ENCODE peak calls at places on chromosome 18, in five cellular contexts. E, P, Q, B and X are unnamed samples.

GRCh38 chr18:57640749-57641148 is 19.1 kb upstream of the NARS1 start:
- DNase-seq in E (no peak), B (no peak), Q (no peak), P (no peak), X (no peak)

GRCh38 chr18:28284132-28284531 is 107.2 kb upstream of the CDH2 start:
- DNase-seq in P (no peak), Q (no peak), B (peak; percentile 66), E (no peak), X (no peak)

GRCh38 chr18:41391616-41392610 is 563.1 kb upstream of the PIK3C3 start:
- DNase-seq in E (peak; percentile 85), Q (no peak), P (no peak), B (peak; percentile 60), X (peak; percentile 48)

GRCh38 chr18:43034683-43035500 is 80.6 kb downstream of the RIT2 start:
- DNase-seq in P (no peak), E (no peak), Q (no peak), B (no peak), X (no peak)

GRCh38 chr18:28791101-28791500 is 614.2 kb upstream of the CDH2 start:
- DNase-seq in P (no peak), B (no peak), E (no peak), Q (no peak), X (no peak)

GRCh38 chr18:36297419-36298112 is at the start of gene FHOD3:
- DNase-seq in P (no peak), Q (no peak), B (peak; percentile 41), E (peak; percentile 94), X (peak; percentile 59)

GRCh38 chr18:67672142-67672541 is 155.6 kb upstream of the DSEL start:
- DNase-seq in E (no peak), P (no peak), Q (no peak), B (peak; percentile 8), X (no peak)

GRCh38 chr18:1412660-1413659 is 508.3 kb downstream of the ADCYAP1 start:
- DNase-seq in B (no peak), E (no peak), P (no peak), Q (no peak), X (no peak)

GRCh38 chr18:2223859-2224258 is 347.4 kb downstream of the METTL4 start:
- DNase-seq in B (peak; percentile 34), Q (no peak), E (peak; percentile 51), P (no peak), X (no peak)

GRCh38 chr18:3511980-3512379 is 62.0 kb downstream of the TGIF1 start:
- DNase-seq in Q (no peak), E (no peak), P (no peak), B (peak; percentile 67), X (no peak)

GRCh38 chr18:8448091-8448490 is 161.1 kb upstream of the RAB12 start:
- DNase-seq in Q (no peak), P (no peak), B (no peak), E (no peak), X (no peak)

GRCh38 chr18:395481-396250 is 104.8 kb downstream of the COLEC12 start:
- DNase-seq in Q (no peak), P (peak; percentile 70), E (no peak), B (peak; percentile 89), X (no peak)

GRCh38 chr18:21740474-21740723 is 193 bp upstream of the MIB1 start:
- DNase-seq in P (no peak), E (no peak), B (peak; percentile 87), Q (no peak), X (peak; percentile 99)

GRCh38 chr18:25055076-25055475 is 296.9 kb downstream of the ZNF521 start:
- DNase-seq in E (no peak), Q (no peak), B (peak; percentile 34), P (no peak), X (no peak)

GRCh38 chr18:22174341-22175148 is 5.2 kb downstream of the GATA6 start:
- DNase-seq in B (no peak), E (peak; percentile 41), P (no peak), Q (no peak), X (no peak)

GRCh38 chr18:52667388-52667787 is 327.4 kb downstream of the DCC start:
- DNase-seq in E (peak; percentile 21), P (no peak), Q (no peak), B (no peak), X (no peak)

GRCh38 chr18:65934874-65935273 is 184.1 kb downstream of the CDH7 start:
- DNase-seq in B (no peak), Q (no peak), P (no peak), E (no peak), X (no peak)

DNA sequence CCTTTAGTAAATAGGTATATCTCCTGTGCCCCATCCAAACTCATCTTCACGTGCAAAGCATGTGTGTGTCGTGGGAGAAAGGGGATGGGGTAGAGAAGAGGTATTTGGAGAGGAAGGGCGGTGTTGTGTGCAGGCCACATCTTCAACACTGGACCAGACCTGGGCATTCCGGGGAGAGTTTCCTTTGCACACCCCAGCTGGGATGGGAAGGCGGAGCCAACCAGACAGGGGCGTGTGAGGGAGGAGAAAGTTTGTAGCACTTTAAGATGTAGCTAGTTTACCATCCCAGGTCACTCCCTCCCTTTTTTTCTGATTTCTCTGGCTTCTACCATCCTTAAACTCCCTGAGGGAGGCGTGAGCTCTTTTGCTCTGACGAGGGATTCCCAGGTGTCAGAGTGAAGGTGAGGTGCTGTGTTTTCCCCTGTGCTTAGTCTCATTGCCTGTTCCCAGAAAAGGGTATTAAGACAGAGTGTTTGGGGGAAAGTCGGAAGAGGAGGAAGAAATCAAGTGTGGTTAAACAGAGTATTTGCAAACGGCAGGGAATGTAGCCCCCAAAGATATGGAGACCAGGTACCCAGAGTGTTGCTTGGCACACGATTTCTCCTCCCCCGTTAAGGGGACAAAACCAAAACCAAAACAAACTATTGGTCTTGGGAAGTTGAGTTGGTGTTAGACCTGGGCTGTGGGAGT is 1.6 kb downstream of the SETBP1 start:
- DNase-seq in Q (no peak), B (no peak), E (peak; percentile 61), P (no peak), X (no peak)
- H3K27ac ChIP-seq in Q (peak overlapping the region; percentile 78), B (no peak overlapping the region), E (no peak overlapping the region), P (peak overlapping the region; percentile 98), X (no peak overlapping the region)

DNA sequence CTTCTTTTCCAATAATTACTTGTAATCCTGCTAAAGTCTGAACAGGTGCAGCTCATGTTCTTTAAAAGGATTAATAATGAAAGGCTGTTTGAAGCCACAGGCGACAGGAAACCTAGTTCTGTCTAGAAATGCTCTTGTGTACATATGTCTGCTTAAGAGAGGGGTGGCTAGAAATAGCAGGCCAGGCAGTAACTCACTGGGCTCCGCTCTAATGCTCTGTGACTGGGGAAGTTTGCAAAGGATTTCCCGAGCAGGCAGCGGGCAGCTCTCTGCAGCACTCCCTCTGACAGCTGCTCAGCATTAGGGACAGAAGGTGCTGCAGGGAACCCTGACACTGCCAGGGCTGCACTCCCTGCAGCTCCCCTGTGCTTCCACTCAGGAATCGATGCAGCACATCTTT is 33.2 kb upstream of the TTC39C start:
- DNase-seq in E (peak; percentile 46), Q (no peak), B (no peak), P (no peak), X (no peak)
- H3K27ac ChIP-seq in E (no peak overlapping the region), Q (no peak overlapping the region), B (no peak overlapping the region), P (no peak overlapping the region), X (no peak overlapping the region)

GRCh38 chr18:35028556-35028955 is 12.7 kb upstream of the MAPRE2 start:
- DNase-seq in Q (no peak), B (peak; percentile 61), E (no peak), P (no peak), X (no peak)

GRCh38 chr18:35029103-35029502 is 12.1 kb upstream of the MAPRE2 start:
- DNase-seq in E (no peak), Q (no peak), B (peak; percentile 68), P (no peak), X (no peak)

GRCh38 chr18:35032113-35032512 is 9.1 kb upstream of the MAPRE2 start:
- DNase-seq in P (no peak), B (no peak), E (no peak), Q (no peak), X (no peak)

GRCh38 chr18:35029770-35030169 is 11.4 kb upstream of the MAPRE2 start:
- DNase-seq in B (no peak), Q (no peak), E (no peak), P (no peak), X (no peak)

GRCh38 chr18:35030234-35030989 is 10.8 kb upstream of the MAPRE2 start:
- DNase-seq in B (no peak), E (no peak), Q (no peak), P (no peak), X (no peak)
- H3K27ac ChIP-seq in B (no peak overlapping the region), E (no peak overlapping the region), Q (no peak overlapping the region), P (no peak overlapping the region), X (no peak overlapping the region)

DNA sequence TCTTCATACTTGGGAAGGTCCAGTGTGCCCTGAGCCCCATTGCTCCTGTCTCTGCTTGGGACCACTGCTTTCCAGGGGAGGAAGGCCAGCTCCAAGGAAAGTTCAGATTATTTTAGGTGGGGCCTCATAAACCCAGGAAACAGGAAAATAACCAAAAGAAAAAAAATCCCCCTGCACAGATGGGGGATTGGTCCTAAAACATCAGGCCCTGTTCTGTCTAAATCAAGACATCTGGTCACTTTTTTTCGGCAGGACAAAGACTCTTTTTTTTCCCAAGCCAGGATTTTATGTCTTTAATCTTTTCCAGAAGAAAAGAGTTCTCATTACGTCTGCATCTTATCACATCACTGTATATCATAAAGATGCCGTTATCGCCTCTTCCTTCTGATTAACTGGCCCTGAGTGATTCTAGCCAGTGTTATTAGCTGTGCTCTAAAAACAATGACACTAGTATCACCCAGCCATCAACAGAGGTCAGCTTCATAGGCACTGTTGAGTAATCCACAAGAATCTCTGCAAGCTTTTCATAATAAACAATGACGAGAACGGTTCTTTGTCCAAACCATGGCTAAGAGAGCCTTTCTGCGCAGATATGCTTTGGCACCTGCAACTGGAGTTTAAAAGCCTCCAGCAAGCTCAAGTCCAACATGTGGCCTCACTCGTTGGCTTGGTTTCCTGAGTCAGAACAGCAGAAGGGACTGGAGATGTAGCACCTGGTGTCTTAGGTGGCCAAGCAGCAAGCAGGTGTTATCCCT is 138.2 kb downstream of the VAPA start:
- DNase-seq in E (no peak), Q (no peak), P (no peak), B (peak; percentile 95), X (no peak)
- H3K27ac ChIP-seq in E (no peak overlapping the region), Q (no peak overlapping the region), P (peak overlapping the region; percentile 20), B (no peak overlapping the region), X (peak overlapping the region; percentile 88)

GRCh38 chr18:46104128-46104911 is at the start of gene HAUS1:
- DNase-seq in P (peak; percentile 95), B (peak; percentile 61), E (peak; percentile 96), Q (peak; percentile 55), X (peak; percentile 89)
- H3K27ac ChIP-seq in P (peak within 1 kb of the TSS; percentile 89), B (peak within 1 kb of the TSS; percentile 77), E (no peak within 1 kb of the TSS), Q (peak within 1 kb of the TSS; percentile 84), X (peak within 1 kb of the TSS; percentile 60)